ENCODE peak calls at places on chromosomes 4 and X, in ten cellular contexts. Z is fibroblast of mammary gland, Q is bronchial epithelial cell, S is cardiac fibroblast, A is pancreas, P is psoas muscle, J is IMR-90, W is AG04450, D is left lung, T is choroid plexus epithelial cell. F is an unnamed sample.

GRCh38 chr4:40180356-40180755 is 16.5 kb upstream of the RHOH start:
- DNase-seq in T (peak), S (peak), Q (peak), D (no peak), J (peak), W (peak), Z (peak), P (no peak), A (no peak), F (peak)

GRCh38 chr4:74659576-74660411 is 134.5 kb downstream of the BTC start:
- DNase-seq in A (no peak), Q (peak), D (no peak), P (no peak), Z (peak), W (peak), J (peak), S (peak), T (peak), F (peak)

GRCh38 chrX:21806691-21807090 is 32.7 kb upstream of the MBTPS2 start:
- DNase-seq in Q (peak), A (no peak), Z (peak), D (no peak), T (no peak), P (no peak), W (no peak), J (peak), S (peak), F (peak)

GRCh38 chr4:41535911-41536361 is 2.0 kb upstream of the LIMCH1 start:
- DNase-seq in Q (no peak), Z (no peak), P (no peak), D (no peak), W (no peak), T (no peak), J (no peak), S (no peak), A (no peak), F (peak)

GRCh38 chr4:74267998-74268606 is 40.2 kb upstream of the EPGN start:
- DNase-seq in P (no peak), Q (peak), Z (peak), T (peak), D (no peak), W (no peak), J (peak), S (peak), A (no peak), F (peak)

GRCh38 chr4:169492436-169493163 is 119.8 kb downstream of the NEK1 start:
- DNase-seq in W (no peak), J (peak), T (peak), A (no peak), Q (peak), P (no peak), D (no peak), Z (peak), S (peak), F (peak)

GRCh38 chrX:153474266-153474665 is 3.9 kb upstream of the HAUS7 start:
- DNase-seq in J (no peak), S (no peak), Q (no peak), T (no peak), W (no peak), A (no peak), P (no peak), D (no peak), Z (no peak), F (no peak)

GRCh38 chr4:53734182-53734581 is 142.9 kb upstream of the LNX1 start:
- DNase-seq in W (no peak), P (no peak), S (no peak), J (no peak), Z (no peak), T (no peak), D (no peak), Q (no peak), A (no peak), F (no peak)

GRCh38 chr4:102586644-102587021 is 85.5 kb downstream of the NFKB1 start:
- DNase-seq in W (no peak), J (no peak), T (no peak), Q (no peak), D (no peak), Z (no peak), P (no peak), A (no peak), S (no peak), F (no peak)

GRCh38 chr4:95857761-95858160 is 17.9 kb downstream of the PDHA2 start:
- DNase-seq in Q (peak), J (no peak), Z (no peak), D (no peak), P (no peak), S (peak), W (no peak), T (peak), A (no peak), F (peak)

GRCh38 chr4:140395668-140396067 is 22.2 kb downstream of the SCOC start:
- DNase-seq in Z (peak), T (no peak), W (no peak), Q (no peak), A (no peak), J (no peak), P (no peak), D (no peak), S (no peak), F (no peak)

GRCh38 chrX:112840382-112841113 is at the start of gene AMOT:
- DNase-seq in A (peak), D (peak), Q (peak), T (peak), W (no peak), J (peak), P (peak), S (peak), Z (peak), F (peak)

GRCh38 chr4:22678851-22679517 is 13.8 kb upstream of the GBA3 start:
- DNase-seq in D (no peak), A (no peak), J (no peak), Q (no peak), T (no peak), Z (no peak), P (no peak), S (no peak), W (no peak), F (no peak)

GRCh38 chr4:16757080-16757521 is 141.3 kb downstream of the LDB2 start:
- DNase-seq in A (no peak), Z (peak), D (no peak), W (no peak), T (no peak), Q (no peak), P (no peak), S (peak), J (peak), F (peak)
- TF ChIP-seq CTCF in A (no peak), Z (no peak), D (no peak), W (no peak), T (no peak), Q (no peak), P (no peak), S (no peak), J (no peak), F (no peak)

DNA sequence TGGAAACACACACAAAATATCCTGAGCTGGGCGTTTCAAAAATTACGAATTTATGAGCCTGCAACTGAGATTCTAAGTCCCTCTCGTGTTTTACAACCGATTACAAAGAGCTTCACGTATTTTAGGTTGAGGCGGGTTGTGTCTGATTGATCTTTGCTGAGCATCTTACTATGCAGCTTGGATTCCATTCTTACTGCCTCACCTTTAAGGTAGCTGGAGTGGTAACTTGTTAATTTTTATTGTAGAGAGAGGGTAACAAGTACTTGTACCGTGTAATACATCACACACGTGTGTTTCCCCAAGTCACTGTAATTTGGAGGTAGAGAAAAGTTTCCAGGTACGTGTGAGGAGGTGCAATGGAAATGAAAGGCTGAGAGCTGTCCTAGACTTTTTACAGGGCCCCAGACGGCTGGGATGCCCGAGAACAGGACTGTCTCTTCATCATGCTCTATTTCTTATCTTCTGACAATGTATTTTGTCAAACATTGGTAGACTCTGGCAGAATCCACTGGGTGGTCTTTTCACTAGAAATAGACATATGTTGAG is 97.8 kb upstream of the TENM3 start:
- DNase-seq in A (no peak), P (no peak), T (peak), W (no peak), S (no peak), D (no peak), Z (peak), J (no peak), Q (no peak), F (no peak)
- H3K4me3 ChIP-seq in A (no peak), P (peak), T (peak), W (peak), S (peak), D (peak), Z (peak), J (peak), Q (no peak), F (peak)

GRCh38 chr4:162767090-162767489 is 399.6 kb downstream of the NAF1 start:
- DNase-seq in T (no peak), W (no peak), J (no peak), Z (no peak), S (no peak), D (no peak), P (no peak), A (no peak), Q (no peak), F (no peak)

DNA sequence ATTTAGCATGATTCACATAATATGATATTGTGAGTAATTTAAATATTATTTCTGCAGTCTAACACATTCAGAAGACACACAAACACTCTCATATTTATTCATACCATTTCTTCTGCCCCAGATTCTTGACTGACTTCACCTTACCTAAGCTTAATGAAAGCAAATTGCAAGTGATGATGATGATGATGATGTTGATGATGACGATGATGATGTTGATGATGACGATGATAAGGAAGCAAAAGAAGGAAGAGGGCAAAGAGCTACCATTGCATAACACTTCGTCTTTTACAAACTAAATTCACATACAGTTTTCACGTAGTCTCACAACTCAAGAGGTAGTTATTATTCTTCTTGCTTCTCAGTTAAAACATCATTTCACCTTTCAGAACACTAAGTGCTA is 404.7 kb downstream of the NAF1 start:
- DNase-seq in A (no peak), D (no peak), S (no peak), Q (no peak), P (no peak), J (no peak), Z (no peak), W (no peak), T (no peak), F (no peak)
- TF ChIP-seq CTCF in A (no peak), D (no peak), S (no peak), Q (no peak), P (no peak), J (no peak), Z (no peak), W (no peak), T (no peak), F (no peak)

GRCh38 chr4:82792912-82793649 is 5.5 kb downstream of the SCD5 start:
- DNase-seq in Q (no peak), P (no peak), A (no peak), T (no peak), S (peak), D (no peak), J (peak), W (no peak), Z (no peak), F (no peak)

GRCh38 chr4:82797591-82798081 is 960 bp downstream of the SCD5 start:
- DNase-seq in P (peak), T (no peak), J (peak), W (no peak), Q (no peak), Z (no peak), D (no peak), S (peak), A (peak), F (no peak)

GRCh38 chr4:82799006-82799881 is 648 bp upstream of the SCD5 start:
- DNase-seq in T (no peak), D (no peak), Q (no peak), J (no peak), W (no peak), Z (no peak), A (no peak), P (no peak), S (no peak), F (no peak)

GRCh38 chr4:82798168-82799005 is at the start of gene SCD5:
- DNase-seq in T (peak), A (peak), W (peak), J (peak), Q (peak), S (peak), Z (peak), P (peak), D (peak), F (peak)

DNA sequence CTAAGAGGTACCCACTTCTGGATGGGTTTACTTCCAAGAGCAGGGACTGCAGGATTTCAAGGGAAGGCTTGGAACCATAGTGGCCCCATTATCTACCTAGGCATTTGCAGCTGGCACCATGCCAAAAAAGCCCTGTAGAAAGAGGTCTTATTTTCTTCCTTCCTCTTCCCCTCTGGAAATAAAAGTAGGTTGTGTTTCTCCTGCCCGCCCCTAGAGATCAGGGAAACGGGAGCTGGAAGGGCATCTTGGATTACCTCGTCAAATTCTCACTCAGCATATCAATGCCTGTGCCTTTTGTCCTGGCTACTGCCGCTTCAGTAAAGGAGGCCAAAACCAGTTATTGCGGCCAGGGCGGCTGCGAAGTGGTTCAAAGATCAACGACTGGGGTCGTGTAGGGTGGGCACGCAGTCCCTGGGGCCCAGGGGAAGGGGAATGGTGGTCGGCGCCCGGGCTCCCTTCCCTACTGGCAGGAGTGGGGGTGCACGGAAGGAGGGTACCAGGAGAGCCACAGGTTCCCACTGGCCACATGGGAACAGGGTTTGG is 1.5 kb downstream of the SCD5 start:
- DNase-seq in T (no peak), W (no peak), A (no peak), P (no peak), Z (no peak), S (no peak), D (no peak), Q (no peak), J (no peak), F (no peak)
- H3K4me3 ChIP-seq in T (peak), W (peak), A (peak), P (peak), Z (peak), S (peak), D (peak), Q (peak), J (peak), F (peak)